ENCODE peak calls at places on chromosomes 5 and 9, in seven cellular contexts. M, L, X, E, R, D and G are unnamed samples.

GRCh38 chr9:117887383-117887782 is 183.2 kb downstream of the TLR4 start:
- DNase-seq in M (no peak), L (no peak), X (no peak), E (no peak), R (no peak), D (no peak), G (no peak)

GRCh38 chr5:179762781-179763176 is 30.2 kb downstream of the MAML1 start:
- DNase-seq in M (no peak), L (peak; percentile 75), X (peak; percentile 81), E (no peak), R (no peak), D (no peak), G (no peak)

GRCh38 chr9:135921749-135922310 is 14.5 kb upstream of the CAMSAP1 start:
- DNase-seq in M (no peak), L (no peak), X (no peak), E (no peak), R (no peak), D (no peak), G (no peak)

GRCh38 chr5:176650354-176650884 is 3.1 kb downstream of the TSPAN17 start:
- DNase-seq in M (no peak), L (no peak), X (no peak), E (no peak), R (no peak), D (peak; percentile 57), G (no peak)

GRCh38 chr9:131162886-131163285 is 37.5 kb downstream of the NUP214 start:
- DNase-seq in M (no peak), L (no peak), X (no peak), E (no peak), R (no peak), D (no peak), G (no peak)

GRCh38 chr5:180116441-180117377 is 45.1 kb upstream of the RNF130 start:
- DNase-seq in M (peak; percentile 77), L (no peak), X (peak; percentile 66), E (peak; percentile 11), R (no peak), D (peak; percentile 37), G (no peak)

GRCh38 chr9:131740898-131741297 is 1.0 kb upstream of the RAPGEF1 start:
- DNase-seq in M (no peak), L (no peak), X (no peak), E (no peak), R (no peak), D (no peak), G (no peak)

GRCh38 chr9:111937301-111937700 is 40.7 kb downstream of the UGCG start:
- DNase-seq in M (no peak), L (no peak), X (peak; percentile 6), E (no peak), R (no peak), D (no peak), G (no peak)

GRCh38 chr5:119512277-119512676 is 60.0 kb downstream of the HSD17B4 start:
- DNase-seq in M (no peak), L (no peak), X (no peak), E (no peak), R (no peak), D (no peak), G (no peak)

GRCh38 chr9:21434202-21435014 is 5.8 kb upstream of the IFNA1 start:
- DNase-seq in M (peak; percentile 40), L (peak; percentile 73), X (no peak), E (no peak), R (no peak), D (peak; percentile 74), G (peak; percentile 36)

GRCh38 chr9:100641166-100641565 is 63.3 kb downstream of the CAVIN4 start:
- DNase-seq in M (no peak), L (no peak), X (no peak), E (no peak), R (no peak), D (no peak), G (no peak)

GRCh38 chr5:80069251-80069650 is 34.1 kb downstream of the THBS4 start:
- DNase-seq in M (no peak), L (no peak), X (no peak), E (no peak), R (no peak), D (no peak), G (no peak)

GRCh38 chr5:166883016-166883415 is 1408.4 kb upstream of the WWC1 start:
- DNase-seq in M (no peak), L (no peak), X (no peak), E (no peak), R (peak; percentile 88), D (no peak), G (no peak)

GRCh38 chr5:169004551-169004950 is 296.4 kb downstream of the SLIT3 start:
- DNase-seq in M (no peak), L (no peak), X (no peak), E (no peak), R (no peak), D (no peak), G (no peak)

GRCh38 chr5:176785184-176786145 is 24.9 kb upstream of the UNC5A start:
- DNase-seq in M (no peak), L (no peak), X (peak; percentile 80), E (no peak), R (no peak), D (no peak), G (no peak)

GRCh38 chr9:89886281-89886700 is 281.5 kb downstream of the GADD45G start:
- DNase-seq in M (peak; percentile 64), L (no peak), X (no peak), E (no peak), R (no peak), D (no peak), G (no peak)

GRCh38 chr9:136848393-136849037 is 694 bp upstream of the PHPT1 start:
- DNase-seq in M (peak; percentile 54), L (no peak), X (peak; percentile 98), E (no peak), R (no peak), D (peak; percentile 87), G (no peak)

GRCh38 chr5:75616961-75617660 is 5.9 kb downstream of the ANKDD1B start:
- DNase-seq in M (no peak), L (no peak), X (no peak), E (no peak), R (no peak), D (peak; percentile 15), G (no peak)

GRCh38 chr5:79759436-79759835 is 69.8 kb downstream of the CMYA5 start:
- DNase-seq in M (no peak), L (peak; percentile 74), X (peak; percentile 81), E (no peak), R (no peak), D (no peak), G (peak; percentile 3)

GRCh38 chr9:120363697-120364096 is 216.3 kb downstream of the CDK5RAP2 start:
- DNase-seq in M (no peak), L (no peak), X (no peak), E (no peak), R (no peak), D (no peak), G (no peak)

GRCh38 chr9:120365386-120365785 is 214.6 kb downstream of the CDK5RAP2 start:
- DNase-seq in M (no peak), L (no peak), X (no peak), E (no peak), R (no peak), D (no peak), G (no peak)

GRCh38 chr9:120368799-120369198 is 211.2 kb downstream of the CDK5RAP2 start:
- DNase-seq in M (no peak), L (no peak), X (no peak), E (peak; percentile 5), R (no peak), D (no peak), G (no peak)

GRCh38 chr9:120369608-120370220 is 210.3 kb downstream of the CDK5RAP2 start:
- DNase-seq in M (no peak), L (peak; percentile 42), X (peak; percentile 89), E (no peak), R (no peak), D (no peak), G (no peak)

GRCh38 chr9:120366646-120367019 is 213.3 kb downstream of the CDK5RAP2 start:
- DNase-seq in M (peak; percentile 87), L (peak; percentile 91), X (peak; percentile 93), E (no peak), R (peak; percentile 91), D (peak; percentile 52), G (peak; percentile 56)
- H3K4me3 ChIP-seq in M (no peak overlapping the region), L (no peak overlapping the region), X (no peak overlapping the region), E (no peak overlapping the region), R (no peak overlapping the region), D (no peak overlapping the region), G (no peak overlapping the region)

GRCh38 chr5:9545959-9546851 is at the start of gene SEMA5A:
- DNase-seq in M (peak; percentile 72), L (peak; percentile 66), X (peak; percentile 92), E (peak; percentile 52), R (no peak), D (peak; percentile 90), G (no peak)
- TF ChIP-seq CTCF in M (no peak), L (no peak), X (no peak), E (no peak), R (no peak), D (no peak), G (no peak)

GRCh38 chr5:158991391-158991790 is 108.3 kb downstream of the EBF1 start:
- DNase-seq in M (no peak), L (peak; percentile 6), X (no peak), E (no peak), R (no peak), D (no peak), G (no peak)
- H3K4me3 ChIP-seq in M (no peak overlapping the region), L (no peak overlapping the region), X (no peak overlapping the region), E (no peak overlapping the region), R (no peak overlapping the region), D (no peak overlapping the region), G (no peak overlapping the region)

GRCh38 chr5:153974813-153975163 is 63.9 kb downstream of the FAM114A2 start:
- DNase-seq in M (no peak), L (no peak), X (no peak), E (no peak), R (no peak), D (no peak), G (no peak)

GRCh38 chr5:153969563-153969895 is 69.2 kb downstream of the FAM114A2 start:
- DNase-seq in M (no peak), L (no peak), X (no peak), E (no peak), R (no peak), D (no peak), G (no peak)

GRCh38 chr5:153970496-153970895 is 68.2 kb downstream of the FAM114A2 start:
- DNase-seq in M (no peak), L (no peak), X (no peak), E (no peak), R (no peak), D (peak; percentile 51), G (no peak)

GRCh38 chr5:153972240-153972639 is 66.5 kb downstream of the FAM114A2 start:
- DNase-seq in M (no peak), L (no peak), X (no peak), E (no peak), R (no peak), D (no peak), G (no peak)

DNA sequence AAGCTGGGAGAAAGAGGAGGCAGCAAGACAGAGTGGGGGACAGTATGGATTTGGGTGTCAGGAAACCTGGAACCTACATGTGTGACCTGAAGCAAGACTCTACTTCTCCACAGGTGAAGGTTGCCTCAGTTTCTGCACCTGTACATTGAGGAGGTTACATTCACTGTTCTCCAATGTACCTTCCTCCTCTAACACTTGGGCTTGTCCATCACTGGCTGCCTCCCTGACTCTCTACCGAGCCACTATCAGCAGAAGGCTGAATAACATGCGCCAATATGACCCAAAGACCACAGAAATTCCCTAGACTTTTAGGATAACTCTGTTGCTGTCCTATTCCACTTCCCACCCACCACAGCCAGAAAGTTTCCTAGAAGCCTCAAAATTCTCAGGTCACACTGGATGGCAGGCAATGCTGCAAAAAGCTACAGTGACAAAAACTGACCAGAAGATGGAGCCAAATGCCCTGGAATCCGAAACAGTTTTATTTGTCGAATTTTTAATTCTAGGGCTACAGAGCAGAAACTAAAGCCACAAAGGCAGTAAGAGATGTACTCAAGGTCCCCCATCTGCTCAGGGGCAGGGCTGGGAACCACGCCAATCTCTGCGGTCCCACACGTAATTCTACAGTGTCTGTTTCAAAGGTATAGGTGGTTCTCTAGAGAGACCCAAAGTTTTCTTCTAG is 64.4 kb downstream of the FAM114A2 start:
- DNase-seq in M (no peak), L (peak; percentile 40), X (peak; percentile 86), E (no peak), R (no peak), D (peak; percentile 60), G (no peak)
- TF ChIP-seq CTCF in M (no peak), L (peak; percentile 86), X (peak; percentile 79), E (peak; percentile 60), R (peak; percentile 85), D (peak; percentile 85), G (peak; percentile 78)